ENCODE peak calls at places on chromosome 2, in eight cellular contexts. V is thyroid gland, U is breast epithelium, D is colonic mucosa, S is foreskin fibroblast, C is Peyer's patch, J is prostate gland, E is right cardiac atrium. M is an unnamed sample.

GRCh38 chr2:13006407-13006806 is 289.7 kb downstream of the TRIB2 start:
- DNase-seq in V (no peak), S (no peak), J (no peak), U (no peak), E (no peak), C (no peak), D (no peak), M (no peak)

GRCh38 chr2:97742381-97742847 is 29.0 kb downstream of the ZAP70 start:
- DNase-seq in D (no peak), U (no peak), E (peak), V (no peak), J (no peak), C (no peak), S (peak), M (no peak)

GRCh38 chr2:177573120-177573519 is 180.5 kb downstream of the AGPS start:
- DNase-seq in C (no peak), V (no peak), E (no peak), J (no peak), D (no peak), S (peak), U (no peak), M (no peak)

GRCh38 chr2:27393225-27393624 is 12.7 kb upstream of the ZNF513 start:
- DNase-seq in V (no peak), D (no peak), U (no peak), C (no peak), J (no peak), E (no peak), S (no peak), M (no peak)

GRCh38 chr2:210539578-210540416 is 16.6 kb upstream of the CPS1 start:
- DNase-seq in E (no peak), D (no peak), U (no peak), S (no peak), J (no peak), V (no peak), C (no peak), M (no peak)

GRCh38 chr2:118750959-118751565 is 96.4 kb downstream of the EN1 start:
- DNase-seq in E (no peak), C (no peak), V (no peak), S (peak), J (no peak), U (no peak), D (no peak), M (no peak)

GRCh38 chr2:111100765-111101162 is 19.9 kb upstream of the BCL2L11 start:
- DNase-seq in C (no peak), U (no peak), V (no peak), E (no peak), S (no peak), D (no peak), J (no peak), M (no peak)

GRCh38 chr2:107025869-107026380 is 140.0 kb upstream of the ST6GAL2 start:
- DNase-seq in V (no peak), U (no peak), C (no peak), S (peak), E (no peak), J (no peak), D (peak), M (no peak)

GRCh38 chr2:190786404-190787166 is 94.0 kb upstream of the GLS start:
- DNase-seq in D (no peak), V (peak), S (no peak), J (peak), U (no peak), E (no peak), C (no peak), M (no peak)

GRCh38 chr2:162478721-162479129 is 134.8 kb downstream of the GCA start:
- DNase-seq in U (no peak), J (no peak), E (no peak), V (no peak), S (no peak), C (no peak), D (no peak), M (no peak)

GRCh38 chr2:144683955-144684354 is 164.0 kb upstream of the ZEB2 start:
- DNase-seq in E (no peak), D (no peak), S (no peak), V (no peak), C (no peak), U (no peak), J (no peak), M (no peak)

DNA sequence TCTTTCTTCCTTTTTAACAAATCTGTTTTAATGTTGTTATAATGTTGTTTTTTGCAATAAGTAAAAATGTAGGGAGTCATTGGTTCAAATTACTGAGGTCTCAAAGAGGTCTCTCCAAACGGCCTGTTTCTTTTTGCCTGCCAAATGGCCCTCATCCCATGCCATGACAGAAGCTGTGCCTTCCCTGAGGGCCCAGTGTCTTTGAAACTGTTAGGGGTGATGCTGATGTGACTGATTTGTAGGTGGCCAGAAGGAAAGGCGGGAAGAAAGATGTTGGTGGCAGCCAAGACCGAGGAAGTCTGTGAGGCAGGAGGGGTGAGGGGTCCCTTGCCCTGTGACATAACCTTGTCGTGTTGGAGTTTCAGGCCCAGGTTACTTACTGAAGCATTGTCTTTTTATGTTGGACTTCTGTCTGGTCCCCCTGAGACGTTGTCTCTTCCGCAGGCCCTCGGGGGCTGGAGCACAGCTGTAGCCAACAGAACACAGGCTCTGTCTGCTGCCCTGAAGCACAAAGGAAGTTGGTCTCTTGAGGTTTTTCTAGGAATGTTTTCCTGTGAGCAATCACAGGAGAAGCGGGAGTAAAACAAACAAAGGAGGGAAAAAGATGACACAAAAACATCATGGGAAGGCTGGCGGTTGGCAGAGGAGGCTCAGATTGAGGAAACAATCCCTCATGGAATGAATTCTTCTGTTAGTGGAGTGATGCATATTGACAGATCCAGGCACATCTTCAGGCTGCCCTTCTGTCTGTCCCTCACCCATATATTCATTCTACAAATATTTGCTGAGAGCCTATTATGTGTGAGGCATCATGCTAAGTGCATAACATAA is 4.9 kb upstream of the ST3GAL5 start:
- DNase-seq in D (no peak), J (no peak), S (peak), V (no peak), U (no peak), E (no peak), C (no peak), M (no peak)
- H3K4me3 ChIP-seq in D (no peak), J (no peak), S (no peak), V (no peak), U (no peak), E (no peak), C (no peak), M (no peak)

GRCh38 chr2:120741514-120742448 is 6.1 kb downstream of the GLI2 start:
- DNase-seq in S (peak), V (no peak), C (no peak), E (peak), J (no peak), D (peak), U (no peak), M (no peak)

GRCh38 chr2:120743657-120744056 is 8.0 kb downstream of the GLI2 start:
- DNase-seq in S (no peak), D (peak), U (no peak), C (no peak), J (no peak), V (no peak), E (no peak), M (no peak)

GRCh38 chr2:120738786-120739771 is 3.4 kb downstream of the GLI2 start:
- DNase-seq in C (no peak), V (no peak), S (no peak), E (no peak), J (no peak), D (peak), U (no peak), M (no peak)

GRCh38 chr2:120740375-120740764 is 4.7 kb downstream of the GLI2 start:
- DNase-seq in S (no peak), U (no peak), C (no peak), D (peak), E (no peak), J (no peak), V (no peak), M (no peak)

DNA sequence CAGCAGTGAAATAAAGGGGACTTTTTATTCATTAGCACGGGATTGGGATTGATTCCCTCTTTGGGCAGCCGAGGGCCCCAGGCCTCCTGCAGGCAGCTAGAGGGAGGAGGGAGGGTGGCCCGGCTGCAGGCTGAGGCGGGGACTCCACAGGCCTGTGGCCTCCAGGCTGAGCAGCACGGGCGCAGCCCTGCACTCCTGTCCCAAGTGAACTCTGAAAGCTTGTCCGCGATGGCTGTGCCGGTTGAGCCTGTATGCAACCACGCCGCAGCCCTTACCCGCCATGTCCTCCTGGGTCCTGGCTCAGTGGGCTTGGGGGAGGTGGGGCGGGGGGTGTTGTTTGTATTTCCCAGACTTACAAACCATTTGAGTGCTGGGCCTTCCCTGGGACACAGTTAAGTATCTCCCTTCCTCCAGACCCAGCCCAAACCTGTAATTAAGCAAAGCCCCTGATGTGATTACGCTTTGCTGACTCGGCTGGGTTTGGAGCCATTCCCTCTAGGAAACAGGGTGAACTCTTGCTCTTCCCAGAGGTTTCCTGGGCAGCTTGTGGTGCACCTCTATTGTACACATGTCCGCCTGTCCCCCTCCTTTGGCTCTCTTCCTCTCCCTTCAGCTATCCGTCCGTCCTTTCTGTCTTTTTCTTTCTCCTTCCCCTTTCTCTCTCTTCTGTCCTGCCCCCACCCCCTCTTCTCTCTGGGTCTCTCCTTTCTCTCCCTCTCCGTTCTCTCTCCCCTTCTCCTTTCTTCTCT is 5.3 kb downstream of the GLI2 start:
- DNase-seq in E (peak), J (no peak), U (no peak), S (no peak), V (no peak), D (peak), C (no peak), M (no peak)
- H3K4me3 ChIP-seq in E (no peak), J (peak), U (peak), S (peak), V (peak), D (peak), C (no peak), M (no peak)

DNA sequence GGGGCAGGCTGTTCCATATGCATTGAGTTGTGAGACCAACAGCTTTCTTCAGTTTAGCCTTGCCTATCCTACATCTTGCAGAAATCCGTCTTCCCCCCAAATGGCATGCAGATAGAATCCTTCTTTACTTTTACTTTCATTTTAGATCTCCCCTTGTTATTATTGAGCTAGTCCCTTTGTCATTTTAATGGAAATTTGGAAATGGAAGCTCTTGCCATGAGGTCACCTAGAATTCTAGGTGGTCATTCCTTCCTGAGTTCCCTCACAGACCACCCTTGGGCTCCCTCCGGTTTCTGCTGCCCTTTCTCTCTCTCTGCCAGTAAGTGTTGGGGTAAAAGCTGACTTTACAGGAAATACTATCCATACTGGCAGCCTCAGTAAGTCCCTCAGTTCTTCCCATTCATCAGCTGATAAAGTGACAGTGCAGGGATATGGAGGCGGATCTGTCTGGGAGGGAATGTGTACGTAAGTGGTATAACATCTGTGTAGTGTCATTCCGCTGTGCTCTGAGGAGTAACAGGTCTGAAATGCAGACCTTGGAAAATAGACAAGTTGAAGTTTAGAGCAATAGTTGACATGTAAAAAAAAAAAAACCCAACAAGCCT is 30.3 kb downstream of the ARHGAP25 start:
- DNase-seq in D (peak), V (no peak), C (no peak), U (no peak), E (no peak), J (no peak), S (no peak), M (no peak)
- H3K4me3 ChIP-seq in D (no peak), V (no peak), C (peak), U (no peak), E (no peak), J (no peak), S (no peak), M (peak)

GRCh38 chr2:37180006-37180639 is 8.3 kb downstream of the SULT6B1 start:
- DNase-seq in E (no peak), C (no peak), D (no peak), J (peak), V (no peak), S (peak), U (no peak), M (no peak)
- H3K4me3 ChIP-seq in E (no peak), C (no peak), D (no peak), J (no peak), V (no peak), S (peak), U (no peak), M (no peak)

GRCh38 chr2:33094303-33094702 is 147.6 kb downstream of the LTBP1 start:
- DNase-seq in U (no peak), V (no peak), D (no peak), E (no peak), S (no peak), J (no peak), C (no peak), M (no peak)

GRCh38 chr2:33091541-33092123 is 144.9 kb downstream of the LTBP1 start:
- DNase-seq in S (peak), V (no peak), J (no peak), D (no peak), U (no peak), C (no peak), E (no peak), M (no peak)

GRCh38 chr2:33090553-33091134 is 143.9 kb downstream of the LTBP1 start:
- DNase-seq in J (no peak), S (no peak), U (no peak), C (no peak), D (no peak), E (no peak), V (no peak), M (no peak)

DNA sequence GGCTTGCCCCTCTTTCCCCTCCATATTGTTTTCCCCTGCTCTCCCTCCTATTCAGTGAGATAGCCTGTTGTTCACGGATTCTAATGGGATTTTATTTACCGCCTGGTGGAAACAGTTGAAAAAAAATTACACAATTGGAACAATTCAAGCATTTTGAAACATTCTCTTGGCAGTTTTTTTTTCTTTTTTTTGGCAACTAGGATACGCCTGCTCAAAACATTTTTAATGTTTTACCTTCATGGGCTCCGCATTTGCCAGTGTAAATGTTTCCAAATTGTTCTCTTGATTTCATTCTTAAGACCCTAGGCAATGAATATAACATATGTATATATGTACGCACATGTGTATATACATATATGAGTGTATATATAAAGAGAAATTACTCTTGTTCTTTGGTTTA is 146.5 kb downstream of the LTBP1 start:
- DNase-seq in C (no peak), J (no peak), D (no peak), E (no peak), U (no peak), S (no peak), V (no peak), M (no peak)
- H3K4me3 ChIP-seq in C (no peak), J (no peak), D (no peak), E (no peak), U (no peak), S (no peak), V (no peak), M (no peak)

DNA sequence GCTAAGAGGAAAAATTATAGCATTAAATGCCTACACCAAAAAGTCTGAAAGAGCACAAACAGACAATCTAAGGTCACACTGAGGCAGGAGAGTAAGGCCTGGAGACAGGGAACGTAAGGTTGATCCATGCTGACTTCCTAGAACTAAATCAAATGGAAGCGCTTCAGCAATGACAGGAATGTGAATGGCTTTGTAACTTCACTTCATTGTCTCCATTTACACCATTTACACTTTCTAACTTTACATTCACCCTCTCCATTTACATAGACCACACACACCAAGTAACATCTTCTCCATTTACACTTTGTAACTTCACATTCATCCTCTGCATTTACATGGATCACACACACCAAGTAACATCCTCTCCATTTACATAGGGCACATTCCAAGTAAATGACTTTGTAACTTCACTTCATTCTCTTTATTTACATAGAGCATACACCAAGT is 103.1 kb upstream of the SPATS2L start:
- DNase-seq in J (no peak), E (no peak), D (no peak), U (no peak), C (no peak), S (peak), V (no peak), M (no peak)
- H3K4me3 ChIP-seq in J (no peak), E (no peak), D (no peak), U (no peak), C (no peak), S (no peak), V (no peak), M (no peak)

GRCh38 chr2:232875256-232876070 is 5.4 kb downstream of the SNORC start:
- DNase-seq in D (peak), E (no peak), V (no peak), U (no peak), C (no peak), S (peak), J (no peak), M (no peak)
- H3K4me3 ChIP-seq in D (peak), E (peak), V (peak), U (peak), C (peak), S (no peak), J (peak), M (peak)

GRCh38 chr2:9565436-9566153 is 10.0 kb upstream of the ADAM17 start:
- DNase-seq in C (no peak), E (peak), V (peak), D (peak), U (peak), S (peak), J (peak), M (peak)
- H3K4me3 ChIP-seq in C (no peak), E (no peak), V (no peak), D (no peak), U (no peak), S (peak), J (no peak), M (peak)

M was measured in heart right ventricle.